ENCODE peak calls at places on chromosomes 5 and 9, in six cellular contexts. One of them, this sample, is unnamed.

GRCh38 chr9:27437652-27438373 is 86.3 kb upstream of the IFNK start:
- DNase-seq in AG10803: peak; percentile 60
- DNase-seq in AG09309: no peak
- DNase-seq in tibial artery: no peak
- DNase-seq in cardiac muscle cell: no peak
- DNase-seq in lower lobe of right lung: no peak
- DNase-seq in this sample: no peak

GRCh38 chr5:165184183-165184582 is 1678.8 kb downstream of the MAT2B start:
- DNase-seq in cardiac muscle cell: no peak
- DNase-seq in AG09309: no peak
- DNase-seq in tibial artery: no peak
- DNase-seq in lower lobe of right lung: no peak
- DNase-seq in AG10803: no peak
- DNase-seq in this sample: no peak

GRCh38 chr9:99105152-99106043 is 485 bp downstream of the TGFBR1 start:
- DNase-seq in AG10803: peak; percentile 85
- DNase-seq in cardiac muscle cell: peak; percentile 85
- DNase-seq in tibial artery: peak; percentile 81
- DNase-seq in lower lobe of right lung: peak; percentile 91
- DNase-seq in AG09309: peak; percentile 38
- DNase-seq in this sample: no peak

GRCh38 chr5:41334758-41335157 is 121.4 kb upstream of the C6 start:
- DNase-seq in lower lobe of right lung: no peak
- DNase-seq in AG09309: no peak
- DNase-seq in tibial artery: no peak
- DNase-seq in AG10803: no peak
- DNase-seq in cardiac muscle cell: no peak
- DNase-seq in this sample: no peak

GRCh38 chr5:137615171-137615775 is 116.1 kb upstream of the SPOCK1 start:
- DNase-seq in lower lobe of right lung: no peak
- DNase-seq in AG10803: no peak
- DNase-seq in tibial artery: no peak
- DNase-seq in AG09309: no peak
- DNase-seq in cardiac muscle cell: no peak
- DNase-seq in this sample: no peak

GRCh38 chr5:135602882-135603721 is 24.3 kb upstream of the CXCL14 start:
- DNase-seq in tibial artery: no peak
- DNase-seq in lower lobe of right lung: no peak
- DNase-seq in AG09309: no peak
- DNase-seq in cardiac muscle cell: peak; percentile 12
- DNase-seq in AG10803: no peak
- DNase-seq in this sample: no peak

GRCh38 chr5:158908690-158909325 is 190.9 kb downstream of the EBF1 start:
- DNase-seq in AG10803: no peak
- DNase-seq in AG09309: no peak
- DNase-seq in cardiac muscle cell: no peak
- DNase-seq in tibial artery: no peak
- DNase-seq in lower lobe of right lung: no peak
- DNase-seq in this sample: no peak

GRCh38 chr9:114417511-114417910 is 29.7 kb upstream of the AKNA start:
- DNase-seq in AG09309: peak; percentile 51
- DNase-seq in AG10803: peak; percentile 86
- DNase-seq in cardiac muscle cell: no peak
- DNase-seq in lower lobe of right lung: no peak
- DNase-seq in tibial artery: no peak
- DNase-seq in this sample: no peak

GRCh38 chr9:125932012-125932411 is 184.8 kb downstream of the PBX3 start:
- DNase-seq in cardiac muscle cell: no peak
- DNase-seq in lower lobe of right lung: no peak
- DNase-seq in AG09309: peak; percentile 98
- DNase-seq in tibial artery: peak; percentile 56
- DNase-seq in AG10803: peak; percentile 99
- DNase-seq in this sample: no peak

GRCh38 chr5:170497311-170498038 is 6.3 kb upstream of the KCNIP1 start:
- DNase-seq in tibial artery: no peak
- DNase-seq in cardiac muscle cell: no peak
- DNase-seq in lower lobe of right lung: no peak
- DNase-seq in AG10803: no peak
- DNase-seq in AG09309: no peak
- DNase-seq in this sample: no peak

GRCh38 chr9:101094686-101095085 is 66.2 kb downstream of the PLPPR1 start:
- DNase-seq in cardiac muscle cell: no peak
- DNase-seq in AG09309: no peak
- DNase-seq in AG10803: no peak
- DNase-seq in lower lobe of right lung: no peak
- DNase-seq in tibial artery: no peak
- DNase-seq in this sample: no peak

GRCh38 chr5:59173568-59173967 is 590.7 kb downstream of the RAB3C start:
- DNase-seq in tibial artery: no peak
- DNase-seq in cardiac muscle cell: no peak
- DNase-seq in AG09309: no peak
- DNase-seq in AG10803: peak; percentile 11
- DNase-seq in lower lobe of right lung: no peak
- DNase-seq in this sample: no peak

GRCh38 chr9:114947058-114947457 is 16.7 kb upstream of the TNFSF8 start:
- DNase-seq in lower lobe of right lung: no peak
- DNase-seq in AG09309: no peak
- DNase-seq in cardiac muscle cell: no peak
- DNase-seq in tibial artery: no peak
- DNase-seq in AG10803: no peak
- DNase-seq in this sample: no peak

GRCh38 chr9:137607141-137607857 is 1.8 kb downstream of the ARRDC1 start:
- DNase-seq in AG10803: no peak
- DNase-seq in tibial artery: no peak
- DNase-seq in lower lobe of right lung: no peak
- DNase-seq in cardiac muscle cell: peak; percentile 74
- DNase-seq in AG09309: no peak
- DNase-seq in this sample: no peak

GRCh38 chr9:120259100-120259499 is 320.9 kb downstream of the CDK5RAP2 start:
- DNase-seq in AG09309: no peak
- DNase-seq in lower lobe of right lung: no peak
- DNase-seq in AG10803: no peak
- DNase-seq in cardiac muscle cell: no peak
- DNase-seq in tibial artery: no peak
- DNase-seq in this sample: no peak

GRCh38 chr9:75200892-75201470 is 112.7 kb downstream of the OSTF1 start:
- DNase-seq in cardiac muscle cell: peak; percentile 58
- DNase-seq in lower lobe of right lung: no peak
- DNase-seq in AG10803: peak; percentile 34
- DNase-seq in AG09309: no peak
- DNase-seq in tibial artery: no peak
- DNase-seq in this sample: no peak

GRCh38 chr5:65625743-65626142 is 916 bp downstream of the SHLD3 start:
- DNase-seq in AG09309: no peak
- DNase-seq in lower lobe of right lung: no peak
- DNase-seq in AG10803: no peak
- DNase-seq in tibial artery: no peak
- DNase-seq in cardiac muscle cell: no peak
- DNase-seq in this sample: no peak

GRCh38 chr9:114662081-114662989 is 4.7 kb upstream of the TEX53 start:
- DNase-seq in tibial artery: no peak
- DNase-seq in cardiac muscle cell: peak; percentile 62
- DNase-seq in AG10803: no peak
- DNase-seq in AG09309: no peak
- DNase-seq in lower lobe of right lung: no peak
- DNase-seq in this sample: peak; percentile 69

GRCh38 chr5:94972268-94972667 is 312.6 kb downstream of the MCTP1 start:
- DNase-seq in AG10803: no peak
- DNase-seq in lower lobe of right lung: no peak
- DNase-seq in cardiac muscle cell: no peak
- DNase-seq in AG09309: no peak
- DNase-seq in tibial artery: no peak
- DNase-seq in this sample: no peak

GRCh38 chr9:87573841-87574342 is 76.2 kb downstream of the DAPK1 start:
- DNase-seq in AG10803: peak; percentile 37
- DNase-seq in tibial artery: no peak
- DNase-seq in AG09309: no peak
- DNase-seq in cardiac muscle cell: no peak
- DNase-seq in lower lobe of right lung: no peak
- DNase-seq in this sample: no peak

GRCh38 chr5:150487199-150488061 is 20.5 kb upstream of the NDST1 start:
- DNase-seq in lower lobe of right lung: no peak
- DNase-seq in AG10803: peak; percentile 69
- DNase-seq in tibial artery: no peak
- DNase-seq in AG09309: no peak
- DNase-seq in cardiac muscle cell: no peak
- DNase-seq in this sample: no peak

GRCh38 chr5:59071755-59072549 is 489.1 kb downstream of the RAB3C start:
- DNase-seq in lower lobe of right lung: no peak
- DNase-seq in tibial artery: no peak
- DNase-seq in AG09309: no peak
- DNase-seq in AG10803: no peak
- DNase-seq in cardiac muscle cell: no peak
- DNase-seq in this sample: no peak

GRCh38 chr5:57804007-57804444 is 321.4 kb upstream of the ACTBL2 start:
- DNase-seq in AG09309: peak; percentile 96
- DNase-seq in tibial artery: no peak
- DNase-seq in lower lobe of right lung: no peak
- DNase-seq in AG10803: peak; percentile 97
- DNase-seq in cardiac muscle cell: no peak
- DNase-seq in this sample: no peak

GRCh38 chr5:176943816-176944215 is 44.7 kb upstream of the HK3 start:
- DNase-seq in AG09309: no peak
- DNase-seq in AG10803: no peak
- DNase-seq in cardiac muscle cell: no peak
- DNase-seq in lower lobe of right lung: no peak
- DNase-seq in tibial artery: no peak
- DNase-seq in this sample: no peak
- H3K4me3 ChIP-seq in AG09309: no peak overlapping the region
- H3K4me3 ChIP-seq in AG10803: no peak overlapping the region
- H3K4me3 ChIP-seq in cardiac muscle cell: no peak overlapping the region
- H3K4me3 ChIP-seq in lower lobe of right lung: no peak overlapping the region
- H3K4me3 ChIP-seq in tibial artery: no peak overlapping the region
- H3K4me3 ChIP-seq in this sample: no peak overlapping the region

DNA sequence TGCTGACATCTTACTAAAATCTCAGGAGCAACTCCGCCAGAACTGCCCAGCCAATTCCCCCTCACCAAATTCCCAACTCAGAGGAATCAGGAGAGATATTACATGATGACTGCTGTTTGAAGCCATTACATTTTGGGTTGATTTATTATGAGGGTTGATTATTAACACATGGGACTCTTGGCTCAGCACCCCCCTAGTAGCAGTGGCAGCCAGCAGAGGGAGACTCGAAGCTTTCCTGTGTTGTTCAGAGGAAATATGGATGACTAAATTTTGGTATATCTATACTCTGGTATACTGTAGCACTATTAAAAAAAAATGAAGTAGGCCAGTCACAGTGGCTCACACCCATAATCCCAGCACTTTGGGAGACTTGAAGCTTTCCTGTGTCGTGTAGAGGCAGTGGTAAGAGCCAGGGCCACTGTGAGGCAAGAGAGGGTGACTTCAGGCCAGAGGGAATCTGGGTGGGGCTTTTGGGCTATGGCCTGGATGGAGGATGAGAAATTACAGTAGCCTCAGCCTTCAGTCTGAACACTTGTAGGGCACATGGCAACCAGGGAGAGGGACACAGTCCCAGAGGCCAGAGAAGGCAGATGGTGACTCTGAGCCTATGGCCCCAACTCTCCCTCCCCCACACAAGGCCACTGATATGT is 111.4 kb downstream of the LHX2 start:
- DNase-seq in cardiac muscle cell: no peak
- DNase-seq in tibial artery: no peak
- DNase-seq in AG09309: no peak
- DNase-seq in AG10803: peak; percentile 66
- DNase-seq in lower lobe of right lung: no peak
- DNase-seq in this sample: no peak
- TF ChIP-seq CTCF in cardiac muscle cell: peak; percentile 63
- TF ChIP-seq CTCF in tibial artery: no peak
- TF ChIP-seq CTCF in AG09309: peak; percentile 63
- TF ChIP-seq CTCF in AG10803: peak; percentile 64
- TF ChIP-seq CTCF in lower lobe of right lung: no peak
- TF ChIP-seq CTCF in this sample: no peak

GRCh38 chr5:14669415-14669814 is 4.9 kb downstream of the OTULIN start:
- DNase-seq in cardiac muscle cell: no peak
- DNase-seq in AG10803: no peak
- DNase-seq in tibial artery: no peak
- DNase-seq in AG09309: no peak
- DNase-seq in lower lobe of right lung: no peak
- DNase-seq in this sample: no peak

GRCh38 chr5:14667770-14668169 is 3.3 kb downstream of the OTULIN start:
- DNase-seq in lower lobe of right lung: no peak
- DNase-seq in AG09309: no peak
- DNase-seq in AG10803: no peak
- DNase-seq in tibial artery: no peak
- DNase-seq in cardiac muscle cell: no peak
- DNase-seq in this sample: no peak

GRCh38 chr5:14669975-14670374 is 5.5 kb downstream of the OTULIN start:
- DNase-seq in tibial artery: no peak
- DNase-seq in cardiac muscle cell: no peak
- DNase-seq in AG09309: no peak
- DNase-seq in lower lobe of right lung: no peak
- DNase-seq in AG10803: peak; percentile 37
- DNase-seq in this sample: no peak

GRCh38 chr5:14667290-14667689 is 2.8 kb downstream of the OTULIN start:
- DNase-seq in lower lobe of right lung: no peak
- DNase-seq in AG10803: no peak
- DNase-seq in cardiac muscle cell: no peak
- DNase-seq in AG09309: no peak
- DNase-seq in tibial artery: no peak
- DNase-seq in this sample: no peak

GRCh38 chr5:14668247-14668646 is 3.7 kb downstream of the OTULIN start:
- DNase-seq in cardiac muscle cell: no peak
- DNase-seq in AG10803: no peak
- DNase-seq in lower lobe of right lung: no peak
- DNase-seq in AG09309: no peak
- DNase-seq in tibial artery: no peak
- DNase-seq in this sample: peak; percentile 48
- H3K4me3 ChIP-seq in cardiac muscle cell: no peak overlapping the region
- H3K4me3 ChIP-seq in AG10803: no peak overlapping the region
- H3K4me3 ChIP-seq in lower lobe of right lung: no peak overlapping the region
- H3K4me3 ChIP-seq in AG09309: no peak overlapping the region
- H3K4me3 ChIP-seq in tibial artery: no peak overlapping the region
- H3K4me3 ChIP-seq in this sample: peak overlapping the region; percentile 17

GRCh38 chr9:20462410-20462809 is 159.9 kb downstream of the MLLT3 start:
- DNase-seq in tibial artery: no peak
- DNase-seq in AG10803: no peak
- DNase-seq in cardiac muscle cell: no peak
- DNase-seq in AG09309: no peak
- DNase-seq in lower lobe of right lung: no peak
- DNase-seq in this sample: no peak

GRCh38 chr9:20463823-20464222 is 158.5 kb downstream of the MLLT3 start:
- DNase-seq in AG10803: no peak
- DNase-seq in lower lobe of right lung: no peak
- DNase-seq in AG09309: no peak
- DNase-seq in tibial artery: no peak
- DNase-seq in cardiac muscle cell: no peak
- DNase-seq in this sample: no peak

GRCh38 chr9:20466328-20467008 is 155.8 kb downstream of the MLLT3 start:
- DNase-seq in lower lobe of right lung: no peak
- DNase-seq in AG09309: no peak
- DNase-seq in AG10803: no peak
- DNase-seq in cardiac muscle cell: no peak
- DNase-seq in tibial artery: no peak
- DNase-seq in this sample: no peak

DNA sequence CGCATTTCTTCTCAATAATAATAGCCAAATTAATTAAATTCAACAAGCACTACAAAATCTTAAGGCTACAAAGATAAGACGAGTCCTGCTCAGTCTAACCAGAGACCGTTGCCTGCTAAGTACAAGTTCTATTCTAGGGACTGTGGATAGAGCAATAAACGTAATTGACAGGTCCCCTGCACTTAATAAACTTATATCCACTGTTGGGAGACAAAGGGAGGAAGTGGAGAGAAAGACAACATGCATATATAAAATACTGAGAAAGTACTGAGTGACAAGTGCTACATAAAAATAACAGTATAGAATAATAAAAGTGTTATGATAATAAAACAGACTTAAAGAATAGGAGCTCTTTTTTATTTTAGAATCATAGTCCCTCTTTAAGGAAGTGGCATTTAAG is 158.1 kb downstream of the MLLT3 start:
- DNase-seq in lower lobe of right lung: no peak
- DNase-seq in AG10803: no peak
- DNase-seq in cardiac muscle cell: no peak
- DNase-seq in tibial artery: no peak
- DNase-seq in AG09309: no peak
- DNase-seq in this sample: no peak
- TF ChIP-seq CTCF in lower lobe of right lung: no peak
- TF ChIP-seq CTCF in AG10803: no peak
- TF ChIP-seq CTCF in cardiac muscle cell: no peak
- TF ChIP-seq CTCF in tibial artery: no peak
- TF ChIP-seq CTCF in AG09309: no peak
- TF ChIP-seq CTCF in this sample: no peak